ENCODE peak calls at places on chromosome 1, in four cellular contexts. One of them, this sample, is unnamed.

GRCh38 chr1:230266456-230266855 is 159.7 kb downstream of the PGBD5 start:
- DNase-seq in bronchial epithelial cell: no peak
- DNase-seq in endothelial cell: no peak
- DNase-seq in keratinocyte: no peak
- DNase-seq in this sample: no peak

GRCh38 chr1:231508497-231508896 is 20.0 kb upstream of the TSNAX start:
- DNase-seq in bronchial epithelial cell: no peak
- DNase-seq in endothelial cell: no peak
- DNase-seq in keratinocyte: no peak
- DNase-seq in this sample: no peak

GRCh38 chr1:46558966-46559365 is 7.5 kb upstream of the KNCN start:
- DNase-seq in bronchial epithelial cell: no peak
- DNase-seq in endothelial cell: no peak
- DNase-seq in keratinocyte: no peak
- DNase-seq in this sample: no peak

GRCh38 chr1:42807056-42807668 is 9.8 kb upstream of the ERMAP start:
- DNase-seq in bronchial epithelial cell: no peak
- DNase-seq in endothelial cell: no peak
- DNase-seq in keratinocyte: no peak
- DNase-seq in this sample: no peak

GRCh38 chr1:85411567-85412312 is 53.2 kb downstream of the DDAH1 start:
- DNase-seq in bronchial epithelial cell: no peak
- DNase-seq in endothelial cell: no peak
- DNase-seq in keratinocyte: no peak
- DNase-seq in this sample: no peak

GRCh38 chr1:10561955-10562354 is 87.2 kb downstream of the PEX14 start:
- DNase-seq in bronchial epithelial cell: no peak
- DNase-seq in endothelial cell: no peak
- DNase-seq in keratinocyte: no peak
- DNase-seq in this sample: peak

GRCh38 chr1:192529031-192529755 is 46.4 kb upstream of the RGS1 start:
- DNase-seq in bronchial epithelial cell: no peak
- DNase-seq in endothelial cell: no peak
- DNase-seq in keratinocyte: no peak
- DNase-seq in this sample: no peak

GRCh38 chr1:15417365-15417934 is 7.8 kb downstream of the EFHD2 start:
- DNase-seq in bronchial epithelial cell: peak
- DNase-seq in endothelial cell: no peak
- DNase-seq in keratinocyte: no peak
- DNase-seq in this sample: no peak

GRCh38 chr1:22848374-22848773 is 124.3 kb downstream of the LACTBL1 start:
- DNase-seq in bronchial epithelial cell: no peak
- DNase-seq in endothelial cell: no peak
- DNase-seq in keratinocyte: no peak
- DNase-seq in this sample: no peak

GRCh38 chr1:25944986-25945385 is 38.8 kb upstream of the STMN1 start:
- DNase-seq in bronchial epithelial cell: peak
- DNase-seq in endothelial cell: no peak
- DNase-seq in keratinocyte: no peak
- DNase-seq in this sample: no peak

GRCh38 chr1:9784508-9785133 is 39.1 kb downstream of the CLSTN1 start:
- DNase-seq in bronchial epithelial cell: peak
- DNase-seq in endothelial cell: peak
- DNase-seq in keratinocyte: peak
- DNase-seq in this sample: no peak

GRCh38 chr1:37752583-37753471 is 12.1 kb downstream of the EPHA10 start:
- DNase-seq in bronchial epithelial cell: no peak
- DNase-seq in endothelial cell: peak
- DNase-seq in keratinocyte: no peak
- DNase-seq in this sample: no peak

GRCh38 chr1:6220236-6220635 is 14.3 kb downstream of the RNF207 start:
- DNase-seq in bronchial epithelial cell: peak
- DNase-seq in endothelial cell: no peak
- DNase-seq in keratinocyte: peak
- DNase-seq in this sample: no peak

GRCh38 chr1:95116666-95117206 is 419 bp upstream of the TLCD4 start:
- DNase-seq in bronchial epithelial cell: peak
- DNase-seq in endothelial cell: peak
- DNase-seq in keratinocyte: no peak
- DNase-seq in this sample: no peak

GRCh38 chr1:7712731-7713323 is 58.3 kb upstream of the VAMP3 start:
- DNase-seq in bronchial epithelial cell: no peak
- DNase-seq in endothelial cell: no peak
- DNase-seq in keratinocyte: no peak
- DNase-seq in this sample: no peak

GRCh38 chr1:209895709-209896108 is 42.3 kb upstream of the SYT14 start:
- DNase-seq in bronchial epithelial cell: peak
- DNase-seq in endothelial cell: no peak
- DNase-seq in keratinocyte: no peak
- DNase-seq in this sample: no peak

GRCh38 chr1:16109571-16109970 is 36.1 kb upstream of the FAM131C start:
- DNase-seq in bronchial epithelial cell: peak
- DNase-seq in endothelial cell: no peak
- DNase-seq in keratinocyte: no peak
- DNase-seq in this sample: no peak

GRCh38 chr1:229792576-229792975 is 166.5 kb downstream of the URB2 start:
- DNase-seq in bronchial epithelial cell: no peak
- DNase-seq in endothelial cell: no peak
- DNase-seq in keratinocyte: no peak
- DNase-seq in this sample: no peak

DNA sequence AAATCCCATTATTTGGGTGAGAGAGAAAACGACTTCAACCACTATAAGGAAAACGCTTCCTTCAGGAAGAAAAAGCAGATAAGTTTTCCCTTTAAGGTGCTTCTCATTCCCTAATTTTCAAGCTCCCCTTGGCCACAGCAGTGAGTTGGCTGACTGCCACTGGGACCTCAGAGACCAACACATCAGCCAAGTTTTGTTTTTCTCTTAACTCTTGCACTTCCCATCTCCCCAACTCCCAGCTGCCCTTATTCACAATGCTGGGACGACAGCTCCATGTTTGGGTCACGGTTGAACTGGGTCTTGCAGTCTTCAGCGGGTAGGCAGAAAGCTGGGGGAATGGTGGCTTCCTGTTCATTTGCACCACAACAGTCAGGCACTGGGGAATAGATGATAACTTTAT is 18.9 kb downstream of the SGIP1 start:
- DNase-seq in bronchial epithelial cell: no peak
- DNase-seq in endothelial cell: no peak
- DNase-seq in keratinocyte: no peak
- DNase-seq in this sample: no peak
- TF ChIP-seq CTCF in bronchial epithelial cell: no peak
- TF ChIP-seq CTCF in endothelial cell: no peak
- TF ChIP-seq CTCF in keratinocyte: no peak
- TF ChIP-seq CTCF in this sample: no peak

DNA sequence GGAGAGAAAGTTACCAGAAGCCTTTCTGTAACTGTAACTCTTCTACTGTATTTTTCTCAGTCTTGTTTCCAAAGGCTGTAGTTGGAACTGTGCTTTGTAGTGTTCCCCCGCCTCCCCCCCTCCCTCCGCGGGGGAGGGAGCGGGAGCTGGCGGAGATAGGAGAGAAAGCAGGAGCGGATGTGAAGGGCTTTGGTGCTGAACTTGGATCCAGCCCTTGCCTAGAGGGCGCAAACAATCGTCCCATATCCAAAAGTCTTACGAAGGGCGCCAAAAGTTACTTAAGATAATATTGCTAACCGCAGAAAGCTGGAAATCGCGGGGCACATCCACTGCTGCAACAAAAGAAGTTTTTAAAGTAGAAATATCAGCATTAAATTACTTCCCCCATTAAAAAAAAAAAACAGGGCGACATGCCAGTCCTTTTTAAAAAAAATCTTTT is 2.4 kb upstream of the NFIA start:
- DNase-seq in bronchial epithelial cell: peak
- DNase-seq in endothelial cell: no peak
- DNase-seq in keratinocyte: no peak
- DNase-seq in this sample: no peak
- TF ChIP-seq CTCF in bronchial epithelial cell: peak
- TF ChIP-seq CTCF in endothelial cell: no peak
- TF ChIP-seq CTCF in keratinocyte: no peak
- TF ChIP-seq CTCF in this sample: peak

GRCh38 chr1:215517441-215517891 is 49.6 kb upstream of the KCTD3 start:
- DNase-seq in bronchial epithelial cell: peak
- DNase-seq in endothelial cell: peak
- DNase-seq in keratinocyte: no peak
- DNase-seq in this sample: no peak
- TF ChIP-seq CTCF in bronchial epithelial cell: no peak
- TF ChIP-seq CTCF in endothelial cell: no peak
- TF ChIP-seq CTCF in keratinocyte: peak
- TF ChIP-seq CTCF in this sample: peak

GRCh38 chr1:18183477-18183974 is 75.9 kb downstream of the IGSF21 start:
- DNase-seq in bronchial epithelial cell: no peak
- DNase-seq in endothelial cell: no peak
- DNase-seq in keratinocyte: no peak
- DNase-seq in this sample: no peak

GRCh38 chr1:18179009-18179408 is 71.4 kb downstream of the IGSF21 start:
- DNase-seq in bronchial epithelial cell: no peak
- DNase-seq in endothelial cell: no peak
- DNase-seq in keratinocyte: no peak
- DNase-seq in this sample: no peak

GRCh38 chr1:18178125-18178524 is 70.5 kb downstream of the IGSF21 start:
- DNase-seq in bronchial epithelial cell: no peak
- DNase-seq in endothelial cell: no peak
- DNase-seq in keratinocyte: no peak
- DNase-seq in this sample: no peak

DNA sequence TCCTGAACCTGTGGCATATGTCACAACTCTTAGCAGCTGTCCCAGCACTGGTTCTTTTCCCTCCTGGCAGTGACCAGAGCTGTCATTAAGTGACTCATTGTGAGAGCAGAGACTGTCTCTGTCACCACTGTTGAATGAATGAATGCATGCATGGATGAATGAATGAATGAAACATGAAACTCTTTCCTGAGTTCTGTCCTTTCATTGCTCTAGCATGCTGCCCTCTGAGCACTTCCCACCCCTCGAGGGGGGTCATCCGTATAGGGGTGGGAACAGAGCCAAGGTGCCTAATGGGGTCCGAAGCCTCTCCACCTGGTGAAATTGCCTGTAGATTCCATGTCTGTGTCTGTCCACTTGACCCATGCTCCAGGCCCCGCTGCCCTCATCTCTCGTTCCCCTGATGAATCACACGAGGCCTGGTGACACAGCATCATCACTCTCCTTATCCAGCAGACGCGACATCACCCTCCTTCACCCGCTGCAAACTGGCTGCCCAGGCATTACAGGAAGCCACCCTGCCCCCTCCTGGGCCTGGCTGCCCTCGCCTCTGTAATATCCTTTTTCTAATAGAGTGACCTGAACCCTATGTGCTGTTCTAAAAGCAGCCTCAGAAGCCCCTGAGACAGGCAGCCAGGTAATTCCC is 75.0 kb downstream of the IGSF21 start:
- DNase-seq in bronchial epithelial cell: peak
- DNase-seq in endothelial cell: peak
- DNase-seq in keratinocyte: no peak
- DNase-seq in this sample: no peak
- TF ChIP-seq CTCF in bronchial epithelial cell: no peak
- TF ChIP-seq CTCF in endothelial cell: no peak
- TF ChIP-seq CTCF in keratinocyte: no peak
- TF ChIP-seq CTCF in this sample: no peak

DNA sequence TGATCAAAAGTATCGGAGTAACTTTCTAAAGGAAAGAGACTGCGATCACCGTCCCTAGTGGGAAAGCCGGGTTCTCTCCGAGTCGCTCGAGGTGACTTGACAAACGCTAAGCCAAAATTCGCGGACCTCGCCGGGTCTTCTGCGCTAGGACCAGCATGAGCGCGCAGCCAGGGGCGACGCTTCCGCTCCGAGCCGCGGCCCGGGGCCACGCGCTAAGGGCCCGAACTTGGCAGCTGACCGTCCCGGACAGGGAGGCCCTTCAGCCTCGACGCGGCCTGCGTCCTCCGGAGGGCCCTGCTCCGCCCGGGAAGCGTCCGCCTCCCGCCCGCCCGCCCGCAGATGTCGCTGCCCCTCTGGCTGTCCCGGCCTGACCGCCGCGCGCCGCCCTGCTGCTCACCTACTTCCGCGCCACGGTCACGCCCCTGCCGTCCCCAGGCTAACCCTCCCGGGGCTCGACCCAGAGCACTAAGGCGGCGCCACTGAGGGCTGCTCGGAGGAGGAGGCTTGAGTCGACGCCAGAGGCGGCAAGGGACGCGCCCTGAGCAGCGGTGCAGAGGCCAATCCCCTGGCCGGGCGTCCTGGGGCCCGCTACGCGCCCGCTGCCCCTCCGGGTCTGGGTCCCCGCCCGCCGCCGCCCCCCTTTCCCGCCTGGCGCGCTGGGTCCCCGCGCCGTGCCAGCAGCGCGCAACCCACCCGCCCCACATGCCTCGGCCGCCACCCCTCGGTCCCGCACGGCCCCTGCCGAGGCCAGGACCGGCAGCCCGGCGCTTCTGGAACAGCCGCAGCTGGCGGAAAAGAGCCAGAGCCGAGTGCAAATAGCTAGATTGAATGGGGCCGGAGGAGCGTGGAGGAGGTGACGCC is 896 bp upstream of the DUSP10 start:
- DNase-seq in bronchial epithelial cell: peak
- DNase-seq in endothelial cell: peak
- DNase-seq in keratinocyte: no peak
- DNase-seq in this sample: peak
- TF ChIP-seq CTCF in bronchial epithelial cell: peak
- TF ChIP-seq CTCF in endothelial cell: peak
- TF ChIP-seq CTCF in keratinocyte: no peak
- TF ChIP-seq CTCF in this sample: peak

DNA sequence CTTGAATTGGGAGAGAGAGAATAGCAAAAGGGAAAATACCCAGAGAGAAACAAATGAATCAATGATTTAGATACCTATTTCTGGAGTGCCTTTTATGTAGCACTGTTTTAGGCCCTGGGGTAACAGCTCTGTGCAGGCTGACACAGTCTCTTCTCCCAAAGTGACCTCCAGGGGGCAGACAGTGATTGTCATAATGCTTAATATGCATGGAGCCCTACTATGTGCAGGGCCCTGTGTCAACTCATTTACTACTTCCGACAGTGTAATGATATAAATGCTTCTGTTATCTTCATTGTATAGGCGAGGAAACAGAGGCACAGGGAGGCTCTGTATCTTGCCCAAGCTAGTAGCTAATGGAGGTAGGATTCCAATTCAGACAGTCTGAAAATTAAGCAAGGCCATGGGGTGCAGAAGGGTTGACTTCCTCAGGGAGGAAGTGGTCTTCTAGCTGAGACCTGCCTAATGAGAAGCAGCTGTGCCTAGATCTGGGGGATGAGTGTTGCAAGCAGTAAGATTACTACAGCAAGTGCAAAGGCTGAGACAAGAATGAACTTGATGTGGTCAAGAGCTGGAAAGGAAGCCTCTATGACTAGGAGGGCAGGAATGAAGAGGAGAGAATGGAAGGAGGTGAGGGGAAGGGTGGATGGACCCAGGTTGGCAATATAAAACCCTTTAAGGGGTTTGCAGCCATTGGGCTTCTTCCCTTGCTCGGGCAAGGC is 16.2 kb upstream of the SERINC2 start:
- DNase-seq in bronchial epithelial cell: peak
- DNase-seq in endothelial cell: no peak
- DNase-seq in keratinocyte: peak
- DNase-seq in this sample: no peak
- TF ChIP-seq CTCF in bronchial epithelial cell: peak
- TF ChIP-seq CTCF in endothelial cell: no peak
- TF ChIP-seq CTCF in keratinocyte: peak
- TF ChIP-seq CTCF in this sample: peak

GRCh38 chr1:153922076-153922837 is 515 bp downstream of the GATAD2B start:
- DNase-seq in bronchial epithelial cell: peak
- DNase-seq in endothelial cell: peak
- DNase-seq in keratinocyte: no peak
- DNase-seq in this sample: peak
- TF ChIP-seq CTCF in bronchial epithelial cell: peak
- TF ChIP-seq CTCF in endothelial cell: no peak
- TF ChIP-seq CTCF in keratinocyte: no peak
- TF ChIP-seq CTCF in this sample: no peak